ENCODE peak calls at places on chromosomes 6 and 20, in five cellular contexts. One of them, this sample, is unnamed.

GRCh38 chr6:166737231-166737630 is 110.2 kb upstream of the RPS6KA2 start:
- DNase-seq in tibial artery: no peak
- DNase-seq in endodermal cell: peak
- DNase-seq in OCI-LY7: no peak
- DNase-seq in fibroblast of lung: peak
- DNase-seq in this sample: no peak

GRCh38 chr6:136236491-136237293 is 13.4 kb downstream of the MTFR2 start:
- DNase-seq in tibial artery: no peak
- DNase-seq in endodermal cell: peak
- DNase-seq in OCI-LY7: no peak
- DNase-seq in fibroblast of lung: no peak
- DNase-seq in this sample: no peak

GRCh38 chr6:127503022-127503421 is 16.1 kb downstream of the MTCL3 start:
- DNase-seq in tibial artery: no peak
- DNase-seq in endodermal cell: no peak
- DNase-seq in OCI-LY7: no peak
- DNase-seq in fibroblast of lung: no peak
- DNase-seq in this sample: no peak

GRCh38 chr6:163460307-163460782 is 45.8 kb downstream of the QKI start:
- DNase-seq in tibial artery: no peak
- DNase-seq in endodermal cell: peak
- DNase-seq in OCI-LY7: no peak
- DNase-seq in fibroblast of lung: peak
- DNase-seq in this sample: peak

GRCh38 chr20:17541996-17542395 is 10.8 kb upstream of the BFSP1 start:
- DNase-seq in tibial artery: no peak
- DNase-seq in endodermal cell: peak
- DNase-seq in OCI-LY7: no peak
- DNase-seq in fibroblast of lung: peak
- DNase-seq in this sample: no peak

GRCh38 chr6:106084106-106084963 is 1.8 kb upstream of the PRDM1 start:
- DNase-seq in tibial artery: no peak
- DNase-seq in endodermal cell: peak
- DNase-seq in OCI-LY7: peak
- DNase-seq in fibroblast of lung: peak
- DNase-seq in this sample: no peak

GRCh38 chr6:169207482-169207881 is 46.2 kb downstream of the THBS2 start:
- DNase-seq in tibial artery: no peak
- DNase-seq in endodermal cell: no peak
- DNase-seq in OCI-LY7: no peak
- DNase-seq in fibroblast of lung: no peak
- DNase-seq in this sample: no peak

GRCh38 chr6:148272597-148272996 is 70.0 kb upstream of the SASH1 start:
- DNase-seq in tibial artery: no peak
- DNase-seq in endodermal cell: no peak
- DNase-seq in OCI-LY7: no peak
- DNase-seq in fibroblast of lung: no peak
- DNase-seq in this sample: no peak

GRCh38 chr6:98828210-98828798 is 6.1 kb upstream of the POU3F2 start:
- DNase-seq in tibial artery: no peak
- DNase-seq in endodermal cell: peak
- DNase-seq in OCI-LY7: no peak
- DNase-seq in fibroblast of lung: no peak
- DNase-seq in this sample: no peak

GRCh38 chr20:19993937-19994667 is 23.1 kb upstream of the NAA20 start:
- DNase-seq in tibial artery: no peak
- DNase-seq in endodermal cell: no peak
- DNase-seq in OCI-LY7: no peak
- DNase-seq in fibroblast of lung: peak
- DNase-seq in this sample: no peak

GRCh38 chr20:4056880-4057279 is 41.5 kb upstream of the RNF24 start:
- DNase-seq in tibial artery: no peak
- DNase-seq in endodermal cell: peak
- DNase-seq in OCI-LY7: no peak
- DNase-seq in fibroblast of lung: no peak
- DNase-seq in this sample: no peak

DNA sequence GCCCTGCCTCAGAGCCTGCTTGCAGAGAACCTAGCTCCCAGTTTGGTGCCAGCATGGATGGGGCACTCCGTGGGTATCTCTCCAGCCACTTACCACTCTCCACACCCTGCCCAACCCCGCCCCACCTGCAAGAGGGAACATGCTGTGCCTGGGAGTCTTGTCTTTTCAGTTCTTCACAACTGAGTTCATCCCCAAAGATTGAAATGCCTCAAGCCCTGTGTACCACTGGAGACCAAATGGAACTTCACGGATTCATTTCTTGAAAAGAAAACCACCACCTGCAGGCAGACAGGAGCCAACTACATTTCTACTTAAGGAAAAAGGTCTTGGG is 50.2 kb downstream of the TRERF1 start:
- DNase-seq in tibial artery: no peak
- DNase-seq in endodermal cell: no peak
- DNase-seq in OCI-LY7: no peak
- DNase-seq in fibroblast of lung: no peak
- DNase-seq in this sample: no peak
- TF ChIP-seq CTCF in tibial artery: no peak
- TF ChIP-seq CTCF in endodermal cell: no peak
- TF ChIP-seq CTCF in OCI-LY7: no peak
- TF ChIP-seq CTCF in fibroblast of lung: no peak
- TF ChIP-seq CTCF in this sample: no peak

DNA sequence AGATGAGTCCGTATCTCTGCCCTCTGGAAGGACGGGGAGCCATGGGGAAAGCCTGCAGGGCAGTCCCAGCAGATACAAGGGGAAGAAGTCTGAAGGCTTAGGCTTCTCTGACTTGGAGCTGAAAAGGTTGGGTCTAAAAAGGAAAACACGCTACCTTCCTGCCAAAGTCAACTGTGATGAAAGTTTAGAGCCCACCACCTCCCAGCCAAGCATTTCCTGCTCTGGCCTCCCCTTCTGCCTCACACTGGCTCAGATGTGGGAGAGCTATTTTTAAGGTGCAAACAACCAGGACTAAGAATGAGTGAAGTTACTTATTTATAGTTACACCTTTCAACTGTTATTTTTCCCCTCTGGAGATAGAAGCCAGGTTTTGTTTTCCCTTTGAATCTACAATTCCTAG is 21.2 kb downstream of the NEDD9 start:
- DNase-seq in tibial artery: no peak
- DNase-seq in endodermal cell: no peak
- DNase-seq in OCI-LY7: no peak
- DNase-seq in fibroblast of lung: peak
- DNase-seq in this sample: no peak
- H3K27ac ChIP-seq in tibial artery: peak
- H3K27ac ChIP-seq in endodermal cell: no peak
- H3K27ac ChIP-seq in OCI-LY7: no peak
- H3K27ac ChIP-seq in fibroblast of lung: peak
- H3K27ac ChIP-seq in this sample: no peak

DNA sequence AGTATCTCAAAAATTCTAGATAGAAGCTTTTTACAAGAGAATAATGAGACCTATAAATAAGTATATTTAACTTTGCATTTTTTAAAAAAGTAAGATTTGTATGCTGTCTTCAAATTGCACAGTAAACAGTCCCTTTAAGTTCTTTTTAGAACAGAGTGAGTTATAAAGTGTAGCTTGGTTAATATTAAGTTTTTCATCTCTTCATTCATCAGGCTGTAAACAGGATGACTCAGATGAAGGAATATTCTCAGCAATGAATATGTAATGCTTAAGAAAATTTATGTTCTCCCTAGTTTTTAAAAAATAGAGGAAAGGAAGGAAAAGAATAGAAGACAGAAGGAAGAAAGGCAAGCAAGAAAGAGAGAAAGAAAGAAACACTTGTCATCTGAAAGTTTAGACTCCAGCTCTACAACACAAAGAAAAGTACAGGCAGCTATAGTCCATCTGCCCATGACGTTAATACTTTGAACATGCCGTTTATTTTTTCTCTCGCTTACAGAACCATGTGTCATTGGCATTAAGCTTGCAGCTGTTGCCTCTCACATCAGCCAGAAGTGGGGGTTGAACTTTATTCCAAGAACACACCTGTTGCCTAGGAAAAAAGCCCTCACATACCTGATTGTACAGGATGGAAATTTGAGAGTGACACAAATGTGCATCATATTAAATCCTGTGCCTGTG is 36.1 kb downstream of the CAP2 start:
- DNase-seq in tibial artery: no peak
- DNase-seq in endodermal cell: no peak
- DNase-seq in OCI-LY7: no peak
- DNase-seq in fibroblast of lung: peak
- DNase-seq in this sample: no peak
- TF ChIP-seq CTCF in tibial artery: no peak
- TF ChIP-seq CTCF in endodermal cell: no peak
- TF ChIP-seq CTCF in OCI-LY7: no peak
- TF ChIP-seq CTCF in fibroblast of lung: no peak
- TF ChIP-seq CTCF in this sample: no peak

GRCh38 chr6:88367248-88367647 is 201.1 kb upstream of the CNR1 start:
- DNase-seq in tibial artery: no peak
- DNase-seq in endodermal cell: no peak
- DNase-seq in OCI-LY7: no peak
- DNase-seq in fibroblast of lung: no peak
- DNase-seq in this sample: no peak

GRCh38 chr6:88368071-88368787 is 202.1 kb upstream of the CNR1 start:
- DNase-seq in tibial artery: no peak
- DNase-seq in endodermal cell: no peak
- DNase-seq in OCI-LY7: no peak
- DNase-seq in fibroblast of lung: peak
- DNase-seq in this sample: no peak

GRCh38 chr6:88370127-88370710 is 204.1 kb upstream of the CNR1 start:
- DNase-seq in tibial artery: no peak
- DNase-seq in endodermal cell: no peak
- DNase-seq in OCI-LY7: no peak
- DNase-seq in fibroblast of lung: no peak
- DNase-seq in this sample: no peak

GRCh38 chr6:88374556-88374955 is 208.4 kb upstream of the CNR1 start:
- DNase-seq in tibial artery: no peak
- DNase-seq in endodermal cell: no peak
- DNase-seq in OCI-LY7: no peak
- DNase-seq in fibroblast of lung: no peak
- DNase-seq in this sample: no peak

DNA sequence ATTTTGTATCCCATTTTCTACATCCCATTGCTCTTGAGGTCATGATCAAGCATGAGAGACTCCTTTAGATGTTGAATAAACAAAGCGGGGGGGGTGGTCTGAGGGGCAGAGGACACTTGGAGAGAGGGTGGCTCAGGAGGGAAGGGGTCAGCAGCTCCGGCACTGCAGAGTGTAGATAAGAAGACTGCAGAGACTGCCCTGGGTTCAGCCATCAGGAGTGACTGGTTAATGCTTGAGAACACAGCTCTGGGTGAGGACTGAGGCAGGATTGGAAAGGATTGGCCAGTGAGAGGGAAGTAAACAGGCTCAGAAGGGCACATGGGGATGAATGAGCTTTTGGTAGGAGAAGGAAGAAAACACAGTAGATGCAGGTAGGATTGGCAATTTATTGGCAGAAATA is 205.3 kb upstream of the CNR1 start:
- DNase-seq in tibial artery: no peak
- DNase-seq in endodermal cell: no peak
- DNase-seq in OCI-LY7: no peak
- DNase-seq in fibroblast of lung: no peak
- DNase-seq in this sample: no peak
- H3K27ac ChIP-seq in tibial artery: no peak
- H3K27ac ChIP-seq in endodermal cell: no peak
- H3K27ac ChIP-seq in OCI-LY7: no peak
- H3K27ac ChIP-seq in fibroblast of lung: no peak
- H3K27ac ChIP-seq in this sample: no peak

GRCh38 chr20:41958391-41958790 is 340.2 kb upstream of the CHD6 start:
- DNase-seq in tibial artery: no peak
- DNase-seq in endodermal cell: no peak
- DNase-seq in OCI-LY7: peak
- DNase-seq in fibroblast of lung: no peak
- DNase-seq in this sample: no peak

GRCh38 chr20:41960166-41960565 is 342.0 kb upstream of the CHD6 start:
- DNase-seq in tibial artery: no peak
- DNase-seq in endodermal cell: no peak
- DNase-seq in OCI-LY7: no peak
- DNase-seq in fibroblast of lung: no peak
- DNase-seq in this sample: no peak

GRCh38 chr20:41951615-41952014 is 333.4 kb upstream of the CHD6 start:
- DNase-seq in tibial artery: no peak
- DNase-seq in endodermal cell: no peak
- DNase-seq in OCI-LY7: no peak
- DNase-seq in fibroblast of lung: no peak
- DNase-seq in this sample: no peak

DNA sequence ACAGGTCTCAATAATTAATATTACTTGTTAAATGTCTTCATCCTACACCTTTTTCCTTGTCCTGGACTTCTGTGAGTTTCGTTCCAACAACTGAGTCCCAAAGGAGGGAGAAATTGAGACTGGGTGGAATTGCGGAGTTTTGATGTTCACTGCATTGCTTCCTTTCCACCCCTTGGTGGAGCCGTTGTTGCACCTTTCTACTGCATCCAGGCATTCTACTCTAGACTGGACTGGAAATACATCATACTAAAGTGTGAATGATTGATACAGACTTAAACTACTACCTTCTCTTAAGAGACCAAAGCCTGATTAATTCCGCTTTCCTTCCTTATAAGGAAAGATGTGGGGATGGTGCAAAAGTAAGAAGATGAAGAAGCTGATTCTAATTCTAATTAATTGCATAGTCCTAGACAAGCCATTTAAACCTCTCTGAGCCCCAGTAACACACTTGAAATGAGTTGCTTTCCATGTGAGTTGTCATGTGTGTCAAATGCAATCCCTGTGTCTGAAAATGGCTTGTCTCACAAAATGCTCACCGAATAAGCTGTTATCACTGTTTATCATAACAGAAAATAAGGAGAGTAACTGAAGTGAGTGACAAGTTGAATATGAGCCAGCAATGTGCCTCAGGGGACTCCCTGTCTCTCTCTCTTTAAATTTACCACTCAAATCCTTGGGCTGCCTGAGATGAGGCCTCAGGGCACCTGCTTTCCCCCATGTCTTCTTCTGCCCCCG is 338.3 kb upstream of the CHD6 start:
- DNase-seq in tibial artery: no peak
- DNase-seq in endodermal cell: peak
- DNase-seq in OCI-LY7: peak
- DNase-seq in fibroblast of lung: no peak
- DNase-seq in this sample: no peak
- TF ChIP-seq CTCF in tibial artery: no peak
- TF ChIP-seq CTCF in endodermal cell: peak
- TF ChIP-seq CTCF in OCI-LY7: peak
- TF ChIP-seq CTCF in fibroblast of lung: peak
- TF ChIP-seq CTCF in this sample: no peak

This sample was measured in CD4-positive, alpha-beta T cell.